ENCODE peak calls at places on chromosome 10, in five cellular contexts. E is progenitor cell of endocrine pancreas; X is heart left ventricle; V is mesenchymal stem cell; S is CD8-positive, alpha-beta T cell. K is an unnamed sample.

GRCh38 chr10:94890264-94891022 is 48.0 kb upstream of the CYP2C9 start:
- DNase-seq in X (no peak), V (no peak), S (no peak), E (no peak), K (no peak)

GRCh38 chr10:62264702-62265436 is 3.8 kb downstream of the RTKN2 start:
- DNase-seq in S (no peak), V (peak), E (no peak), X (no peak), K (peak)

GRCh38 chr10:490891-491571 is 198.4 kb downstream of the DIP2C start:
- DNase-seq in X (peak), S (no peak), E (no peak), V (peak), K (peak)

GRCh38 chr10:7085913-7086589 is 324.8 kb downstream of the SFMBT2 start:
- DNase-seq in E (no peak), X (no peak), V (peak), S (no peak), K (peak)

GRCh38 chr10:112986791-112987190 is 36.7 kb downstream of the TCF7L2 start:
- DNase-seq in S (no peak), X (no peak), E (no peak), V (no peak), K (no peak)

GRCh38 chr10:132113206-132113605 is 47.5 kb downstream of the JAKMIP3 start:
- DNase-seq in V (no peak), X (peak), S (peak), E (no peak), K (no peak)

GRCh38 chr10:24209946-24210491 is 1.1 kb downstream of the KIAA1217 start:
- DNase-seq in V (peak), X (peak), S (no peak), E (no peak), K (peak)

GRCh38 chr10:2011106-2011716 is 273.9 kb upstream of the ADARB2 start:
- DNase-seq in E (peak), X (no peak), V (no peak), S (no peak), K (no peak)

GRCh38 chr10:114359041-114359952 is 45.0 kb downstream of the AFAP1L2 start:
- DNase-seq in E (no peak), X (no peak), S (no peak), V (peak), K (peak)

GRCh38 chr10:37268266-37268665 is 142.9 kb downstream of the ANKRD30A start:
- DNase-seq in X (no peak), E (no peak), S (no peak), V (no peak), K (no peak)

GRCh38 chr10:53699684-53700083 is 927.1 kb upstream of the MBL2 start:
- DNase-seq in S (no peak), V (no peak), X (no peak), E (no peak), K (no peak)

GRCh38 chr10:130747946-130748345 is 563.6 kb downstream of the TCERG1L start:
- DNase-seq in E (no peak), V (no peak), X (no peak), S (no peak), K (no peak)

GRCh38 chr10:131253931-131254865 is 57.3 kb downstream of the TCERG1L start:
- DNase-seq in X (no peak), S (no peak), V (no peak), E (no peak), K (no peak)

GRCh38 chr10:113539789-113540188 is 13.1 kb upstream of the HABP2 start:
- DNase-seq in V (peak), X (no peak), S (no peak), E (no peak), K (peak)

GRCh38 chr10:120131183-120131582 is 238.7 kb downstream of the SEC23IP start:
- DNase-seq in E (peak), X (no peak), V (no peak), S (no peak), K (no peak)

GRCh38 chr10:74855027-74855426 is 28.6 kb downstream of the KAT6B start:
- DNase-seq in X (peak), V (peak), S (no peak), E (no peak), K (peak)

GRCh38 chr10:8950978-8951377 is 896.5 kb downstream of the GATA3 start:
- DNase-seq in X (no peak), E (no peak), S (no peak), V (no peak), K (no peak)

GRCh38 chr10:103685880-103686669 is 169.3 kb downstream of the SH3PXD2A start:
- DNase-seq in V (peak), S (peak), X (peak), E (peak), K (peak)

GRCh38 chr10:57015187-57015586 is 654.1 kb upstream of the ZWINT start:
- DNase-seq in S (no peak), V (no peak), E (no peak), X (no peak), K (no peak)

GRCh38 chr10:103703941-103704919 is 151.1 kb downstream of the SH3PXD2A start:
- DNase-seq in E (no peak), X (no peak), S (no peak), V (no peak), K (no peak)

GRCh38 chr10:44882146-44882720 is 28.9 kb upstream of the TMEM72 start:
- DNase-seq in S (no peak), E (no peak), X (no peak), V (no peak), K (no peak)

GRCh38 chr10:22433875-22434274 is 88.6 kb downstream of the SPAG6 start:
- DNase-seq in E (no peak), S (no peak), X (no peak), V (peak), K (peak)

GRCh38 chr10:105837951-105838350 is 1196.9 kb downstream of the SORCS3 start:
- DNase-seq in S (no peak), X (no peak), E (no peak), V (peak), K (no peak)

GRCh38 chr10:127302343-127302742 is 106.0 kb upstream of the INSYN2A start:
- DNase-seq in S (no peak), X (no peak), V (no peak), E (no peak), K (no peak)

GRCh38 chr10:72263613-72264241 is 10.0 kb upstream of the DDIT4 start:
- DNase-seq in E (no peak), V (no peak), S (no peak), X (no peak), K (peak)

GRCh38 chr10:52316005-52316404 is 1.9 kb downstream of the DKK1 start:
- DNase-seq in V (peak), E (no peak), X (no peak), S (no peak), K (peak)

GRCh38 chr10:48469516-48470020 is 135.3 kb downstream of the ARHGAP22 start:
- DNase-seq in E (no peak), S (peak), V (peak), X (no peak), K (no peak)

GRCh38 chr10:3401491-3401938 is 228.9 kb upstream of the PITRM1 start:
- DNase-seq in S (peak), E (no peak), V (peak), X (no peak), K (peak)

GRCh38 chr10:7546365-7546967 is 120.3 kb downstream of the ITIH5 start:
- DNase-seq in S (no peak), X (no peak), V (no peak), E (no peak), K (no peak)

GRCh38 chr10:68560201-68560915 is at the start of gene TET1:
- DNase-seq in S (peak), X (peak), V (peak), E (peak), K (peak)

GRCh38 chr10:97509120-97509670 is 10.5 kb downstream of the UBTD1 start:
- DNase-seq in X (no peak), E (no peak), V (no peak), S (no peak), K (no peak)

GRCh38 chr10:132448248-132448731 is 51.3 kb downstream of the PWWP2B start:
- DNase-seq in V (peak), E (no peak), S (no peak), X (peak), K (peak)

GRCh38 chr10:30502266-30503058 is 68.5 kb downstream of the MAP3K8 start:
- DNase-seq in X (peak), V (peak), E (no peak), S (peak), K (peak)

GRCh38 chr10:50604823-50605222 is 18.9 kb downstream of the SGMS1 start:
- DNase-seq in S (no peak), E (no peak), V (peak), X (no peak), K (no peak)

GRCh38 chr10:9858816-9859215 is 1158.9 kb upstream of the CELF2 start:
- DNase-seq in S (no peak), X (no peak), V (no peak), E (no peak), K (no peak)

GRCh38 chr10:2246747-2247146 is 509.4 kb upstream of the ADARB2 start:
- DNase-seq in E (no peak), V (no peak), S (no peak), X (no peak), K (no peak)

GRCh38 chr10:127736915-127737562 is at the start of gene FOXI2:
- DNase-seq in S (no peak), X (peak), E (no peak), V (no peak), K (no peak)

GRCh38 chr10:15461353-15462108 is 90.4 kb upstream of the FAM171A1 start:
- DNase-seq in E (no peak), V (peak), X (no peak), S (no peak), K (peak)

K was measured in fibroblast of villous mesenchyme.